ENCODE peak calls at places on chromosomes 4 and X, in nine cellular contexts. T is activated T-cell treated with anti-CD3 and anti-CD28 coated beads for 24 hours; L is Kasumi-1; H is GM20000; A is NCI-H345; Q is NCI-H2081; D is CD8-positive, alpha-beta T cell; Z is fibroblast of lung; G is adipocyte. E is an unnamed sample.

GRCh38 chrX:102964941-102965340 is 27.9 kb downstream of the RAB40AL start:
- DNase-seq in T (no peak), L (no peak), H (no peak), A (no peak), Q (peak), D (no peak), Z (no peak), G (no peak), E (no peak)

GRCh38 chr4:139630991-139631390 is 34.6 kb upstream of the MGST2 start:
- DNase-seq in T (no peak), L (no peak), H (no peak), A (no peak), Q (no peak), D (no peak), Z (no peak), G (no peak), E (no peak)

GRCh38 chr4:184280591-184281071 is 63.0 kb upstream of the ENPP6 start:
- DNase-seq in T (no peak), L (no peak), H (peak), A (no peak), Q (no peak), D (no peak), Z (no peak), G (no peak), E (peak)

GRCh38 chr4:74441744-74442143 is 3.2 kb upstream of the AREG start:
- DNase-seq in T (no peak), L (no peak), H (no peak), A (no peak), Q (no peak), D (no peak), Z (no peak), G (no peak), E (no peak)

GRCh38 chr4:60744767-60745166 is 455.4 kb upstream of the ADGRL3 start:
- DNase-seq in T (no peak), L (no peak), H (no peak), A (no peak), Q (no peak), D (no peak), Z (peak), G (no peak), E (no peak)

GRCh38 chrX:16603822-16604221 is 46.1 kb upstream of the S100G start:
- DNase-seq in T (no peak), L (no peak), H (no peak), A (no peak), Q (no peak), D (no peak), Z (no peak), G (no peak), E (peak)

GRCh38 chr4:73917081-73917501 is 47.9 kb downstream of the CXCL1 start:
- DNase-seq in T (no peak), L (no peak), H (no peak), A (no peak), Q (no peak), D (no peak), Z (peak), G (peak), E (no peak)

GRCh38 chrX:119693996-119694451 is 1.1 kb upstream of the SEPTIN6 start:
- DNase-seq in T (no peak), L (peak), H (no peak), A (no peak), Q (no peak), D (no peak), Z (no peak), G (no peak), E (no peak)

GRCh38 chr4:23789765-23790164 is 100.1 kb downstream of the PPARGC1A start:
- DNase-seq in T (no peak), L (no peak), H (no peak), A (no peak), Q (no peak), D (no peak), Z (peak), G (no peak), E (no peak)

GRCh38 chr4:8278009-8278395 is 8.4 kb downstream of the HTRA3 start:
- DNase-seq in T (no peak), L (no peak), H (no peak), A (no peak), Q (no peak), D (no peak), Z (peak), G (peak), E (no peak)

GRCh38 chr4:80454040-80454439 is 118.5 kb downstream of the CFAP299 start:
- DNase-seq in T (no peak), L (no peak), H (no peak), A (no peak), Q (no peak), D (no peak), Z (no peak), G (no peak), E (no peak)

GRCh38 chr4:137794779-137795178 is 262.5 kb upstream of the PCDH18 start:
- DNase-seq in T (no peak), L (no peak), H (no peak), A (peak), Q (peak), D (no peak), Z (peak), G (peak), E (no peak)

GRCh38 chr4:7206856-7207567 is 14.7 kb downstream of the SORCS2 start:
- DNase-seq in T (no peak), L (no peak), H (no peak), A (no peak), Q (no peak), D (no peak), Z (peak), G (peak), E (no peak)

GRCh38 chrX:151735219-151735618 is 673 bp downstream of the CNGA2 start:
- DNase-seq in T (no peak), L (no peak), H (no peak), A (no peak), Q (no peak), D (no peak), Z (no peak), G (no peak), E (no peak)

GRCh38 chr4:1910643-1911042 is 39.5 kb downstream of the NSD2 start:
- DNase-seq in T (no peak), L (peak), H (no peak), A (no peak), Q (peak), D (no peak), Z (peak), G (peak), E (peak)

GRCh38 chr4:152983774-152984411 is 47.8 kb downstream of the FHDC1 start:
- DNase-seq in T (no peak), L (no peak), H (no peak), A (no peak), Q (no peak), D (no peak), Z (peak), G (no peak), E (no peak)

GRCh38 chr4:170687751-170688150 is 598.0 kb upstream of the AADAT start:
- DNase-seq in T (no peak), L (no peak), H (no peak), A (no peak), Q (no peak), D (no peak), Z (no peak), G (no peak), E (no peak)

GRCh38 chr4:87521757-87522374 is 7.3 kb downstream of the SPARCL1 start:
- DNase-seq in T (no peak), L (no peak), H (no peak), A (no peak), Q (no peak), D (no peak), Z (peak), G (no peak), E (peak)

E was measured in GM12865.